ENCODE peak calls at places on chromosomes 6 and 20, in six cellular contexts. One of them, this sample, is unnamed.

GRCh38 chr6:74834967-74835366 is 370.9 kb downstream of the COL12A1 start:
- DNase-seq in activated CD4-positive, alpha-beta T cell treated with anti-CD3 and anti-CD28 coated beads, Interleukin-2, amount 50 U/mL, for 1 hour: no peak
- DNase-seq in endothelial cell: no peak
- DNase-seq in CD8-positive, alpha-beta T cell: no peak
- DNase-seq in iPS-NIHi11: no peak
- DNase-seq in nucleus accumbens: no peak
- DNase-seq in this sample: no peak

GRCh38 chr6:14804001-14804401 is 441.9 kb upstream of the JARID2 start:
- DNase-seq in nucleus accumbens: no peak
- DNase-seq in CD8-positive, alpha-beta T cell: no peak
- DNase-seq in activated CD4-positive, alpha-beta T cell treated with anti-CD3 and anti-CD28 coated beads, Interleukin-2, amount 50 U/mL, for 1 hour: no peak
- DNase-seq in iPS-NIHi11: no peak
- DNase-seq in endothelial cell: no peak
- DNase-seq in this sample: no peak

GRCh38 chr6:41836022-41836659 is 48.6 kb downstream of the TOMM6 start:
- DNase-seq in iPS-NIHi11: no peak
- DNase-seq in activated CD4-positive, alpha-beta T cell treated with anti-CD3 and anti-CD28 coated beads, Interleukin-2, amount 50 U/mL, for 1 hour: no peak
- DNase-seq in nucleus accumbens: no peak
- DNase-seq in endothelial cell: no peak
- DNase-seq in CD8-positive, alpha-beta T cell: no peak
- DNase-seq in this sample: no peak

GRCh38 chr6:6633898-6634734 is 45.6 kb downstream of the LY86 start:
- DNase-seq in activated CD4-positive, alpha-beta T cell treated with anti-CD3 and anti-CD28 coated beads, Interleukin-2, amount 50 U/mL, for 1 hour: no peak
- DNase-seq in CD8-positive, alpha-beta T cell: no peak
- DNase-seq in iPS-NIHi11: no peak
- DNase-seq in nucleus accumbens: no peak
- DNase-seq in endothelial cell: no peak
- DNase-seq in this sample: no peak

GRCh38 chr6:1437553-1438406 is 48.4 kb downstream of the FOXF2 start:
- DNase-seq in activated CD4-positive, alpha-beta T cell treated with anti-CD3 and anti-CD28 coated beads, Interleukin-2, amount 50 U/mL, for 1 hour: no peak
- DNase-seq in endothelial cell: no peak
- DNase-seq in nucleus accumbens: no peak
- DNase-seq in iPS-NIHi11: no peak
- DNase-seq in CD8-positive, alpha-beta T cell: no peak
- DNase-seq in this sample: no peak

GRCh38 chr20:53900380-53900999 is 169.9 kb downstream of the BCAS1 start:
- DNase-seq in activated CD4-positive, alpha-beta T cell treated with anti-CD3 and anti-CD28 coated beads, Interleukin-2, amount 50 U/mL, for 1 hour: no peak
- DNase-seq in nucleus accumbens: no peak
- DNase-seq in endothelial cell: no peak
- DNase-seq in CD8-positive, alpha-beta T cell: no peak
- DNase-seq in iPS-NIHi11: no peak
- DNase-seq in this sample: no peak

GRCh38 chr20:38426006-38426405 is 9.1 kb downstream of the SNHG17 start:
- DNase-seq in endothelial cell: no peak
- DNase-seq in CD8-positive, alpha-beta T cell: no peak
- DNase-seq in iPS-NIHi11: no peak
- DNase-seq in nucleus accumbens: no peak
- DNase-seq in activated CD4-positive, alpha-beta T cell treated with anti-CD3 and anti-CD28 coated beads, Interleukin-2, amount 50 U/mL, for 1 hour: no peak
- DNase-seq in this sample: no peak

GRCh38 chr20:13221673-13222318 is 722 bp downstream of the ISM1 start:
- DNase-seq in iPS-NIHi11: peak
- DNase-seq in CD8-positive, alpha-beta T cell: peak
- DNase-seq in nucleus accumbens: no peak
- DNase-seq in endothelial cell: peak
- DNase-seq in activated CD4-positive, alpha-beta T cell treated with anti-CD3 and anti-CD28 coated beads, Interleukin-2, amount 50 U/mL, for 1 hour: peak
- DNase-seq in this sample: peak

GRCh38 chr6:27176096-27176495 is 71.4 kb upstream of the PRSS16 start:
- DNase-seq in endothelial cell: no peak
- DNase-seq in CD8-positive, alpha-beta T cell: no peak
- DNase-seq in nucleus accumbens: no peak
- DNase-seq in iPS-NIHi11: no peak
- DNase-seq in activated CD4-positive, alpha-beta T cell treated with anti-CD3 and anti-CD28 coated beads, Interleukin-2, amount 50 U/mL, for 1 hour: no peak
- DNase-seq in this sample: no peak

GRCh38 chr6:139475231-139475630 is 100.8 kb upstream of the CITED2 start:
- DNase-seq in iPS-NIHi11: no peak
- DNase-seq in CD8-positive, alpha-beta T cell: no peak
- DNase-seq in activated CD4-positive, alpha-beta T cell treated with anti-CD3 and anti-CD28 coated beads, Interleukin-2, amount 50 U/mL, for 1 hour: no peak
- DNase-seq in endothelial cell: no peak
- DNase-seq in nucleus accumbens: no peak
- DNase-seq in this sample: no peak

GRCh38 chr6:88662163-88662580 is 301.2 kb downstream of the RNGTT start:
- DNase-seq in endothelial cell: no peak
- DNase-seq in iPS-NIHi11: no peak
- DNase-seq in nucleus accumbens: no peak
- DNase-seq in activated CD4-positive, alpha-beta T cell treated with anti-CD3 and anti-CD28 coated beads, Interleukin-2, amount 50 U/mL, for 1 hour: no peak
- DNase-seq in CD8-positive, alpha-beta T cell: no peak
- DNase-seq in this sample: no peak

GRCh38 chr6:4788953-4789584 is 12.9 kb downstream of the CDYL start:
- DNase-seq in endothelial cell: no peak
- DNase-seq in nucleus accumbens: no peak
- DNase-seq in CD8-positive, alpha-beta T cell: no peak
- DNase-seq in iPS-NIHi11: peak
- DNase-seq in activated CD4-positive, alpha-beta T cell treated with anti-CD3 and anti-CD28 coated beads, Interleukin-2, amount 50 U/mL, for 1 hour: no peak
- DNase-seq in this sample: no peak